ENCODE peak calls at places on chromosomes 11 and 22, in nine cellular contexts. One of them, this sample, is unnamed.

GRCh38 chr11:2202900-2203439 is 31.4 kb upstream of the TH start:
- DNase-seq in AG08395: no peak
- DNase-seq in NCI-H1105: no peak
- DNase-seq in DMS 273 treated with DMSO at 0.1 percent for 48 hours: no peak
- DNase-seq in stimulated activated CD4-positive, alpha-beta T cell treated with anti-CD3 and anti-CD28 coated beads, Interleukin-4, amount 100 ng/mL, for 1 hour: no peak
- DNase-seq in globus pallidus: no peak
- DNase-seq in right lobe of liver: no peak
- DNase-seq in activated CD4-positive, alpha-beta T cell treated with anti-CD3 and anti-CD28 coated beads for 24 hours: no peak
- DNase-seq in head of caudate nucleus: no peak
- DNase-seq in this sample: no peak

GRCh38 chr22:41939981-41940852 is 6.7 kb downstream of the CENPM start:
- DNase-seq in NCI-H1105: no peak
- DNase-seq in AG08395: no peak
- DNase-seq in activated CD4-positive, alpha-beta T cell treated with anti-CD3 and anti-CD28 coated beads for 24 hours: peak
- DNase-seq in head of caudate nucleus: no peak
- DNase-seq in DMS 273 treated with DMSO at 0.1 percent for 48 hours: no peak
- DNase-seq in globus pallidus: peak
- DNase-seq in stimulated activated CD4-positive, alpha-beta T cell treated with anti-CD3 and anti-CD28 coated beads, Interleukin-4, amount 100 ng/mL, for 1 hour: peak
- DNase-seq in right lobe of liver: no peak
- DNase-seq in this sample: peak

GRCh38 chr11:95788921-95789505 is 569 bp downstream of the FAM76B start:
- DNase-seq in activated CD4-positive, alpha-beta T cell treated with anti-CD3 and anti-CD28 coated beads for 24 hours: peak
- DNase-seq in stimulated activated CD4-positive, alpha-beta T cell treated with anti-CD3 and anti-CD28 coated beads, Interleukin-4, amount 100 ng/mL, for 1 hour: peak
- DNase-seq in DMS 273 treated with DMSO at 0.1 percent for 48 hours: no peak
- DNase-seq in globus pallidus: peak
- DNase-seq in head of caudate nucleus: peak
- DNase-seq in right lobe of liver: no peak
- DNase-seq in AG08395: peak
- DNase-seq in NCI-H1105: peak
- DNase-seq in this sample: peak

GRCh38 chr11:89441606-89442005 is 49.6 kb downstream of the NOX4 start:
- DNase-seq in stimulated activated CD4-positive, alpha-beta T cell treated with anti-CD3 and anti-CD28 coated beads, Interleukin-4, amount 100 ng/mL, for 1 hour: no peak
- DNase-seq in head of caudate nucleus: no peak
- DNase-seq in NCI-H1105: no peak
- DNase-seq in activated CD4-positive, alpha-beta T cell treated with anti-CD3 and anti-CD28 coated beads for 24 hours: no peak
- DNase-seq in globus pallidus: no peak
- DNase-seq in AG08395: no peak
- DNase-seq in right lobe of liver: no peak
- DNase-seq in DMS 273 treated with DMSO at 0.1 percent for 48 hours: no peak
- DNase-seq in this sample: no peak

GRCh38 chr11:27385245-27385644 is 22.2 kb upstream of the CCDC34 start:
- DNase-seq in head of caudate nucleus: no peak
- DNase-seq in globus pallidus: no peak
- DNase-seq in stimulated activated CD4-positive, alpha-beta T cell treated with anti-CD3 and anti-CD28 coated beads, Interleukin-4, amount 100 ng/mL, for 1 hour: no peak
- DNase-seq in AG08395: peak
- DNase-seq in DMS 273 treated with DMSO at 0.1 percent for 48 hours: peak
- DNase-seq in right lobe of liver: no peak
- DNase-seq in NCI-H1105: no peak
- DNase-seq in activated CD4-positive, alpha-beta T cell treated with anti-CD3 and anti-CD28 coated beads for 24 hours: no peak
- DNase-seq in this sample: no peak

GRCh38 chr11:23765862-23766261 is 731.0 kb upstream of the LUZP2 start:
- DNase-seq in DMS 273 treated with DMSO at 0.1 percent for 48 hours: no peak
- DNase-seq in activated CD4-positive, alpha-beta T cell treated with anti-CD3 and anti-CD28 coated beads for 24 hours: no peak
- DNase-seq in NCI-H1105: no peak
- DNase-seq in head of caudate nucleus: no peak
- DNase-seq in globus pallidus: no peak
- DNase-seq in right lobe of liver: no peak
- DNase-seq in AG08395: peak
- DNase-seq in stimulated activated CD4-positive, alpha-beta T cell treated with anti-CD3 and anti-CD28 coated beads, Interleukin-4, amount 100 ng/mL, for 1 hour: no peak
- DNase-seq in this sample: no peak

GRCh38 chr11:79363861-79364378 is 76.9 kb downstream of the TENM4 start:
- DNase-seq in globus pallidus: no peak
- DNase-seq in DMS 273 treated with DMSO at 0.1 percent for 48 hours: no peak
- DNase-seq in right lobe of liver: no peak
- DNase-seq in activated CD4-positive, alpha-beta T cell treated with anti-CD3 and anti-CD28 coated beads for 24 hours: no peak
- DNase-seq in stimulated activated CD4-positive, alpha-beta T cell treated with anti-CD3 and anti-CD28 coated beads, Interleukin-4, amount 100 ng/mL, for 1 hour: no peak
- DNase-seq in head of caudate nucleus: no peak
- DNase-seq in NCI-H1105: no peak
- DNase-seq in AG08395: no peak
- DNase-seq in this sample: no peak

GRCh38 chr11:67410369-67410831 is 5.1 kb upstream of the CARNS1 start:
- DNase-seq in activated CD4-positive, alpha-beta T cell treated with anti-CD3 and anti-CD28 coated beads for 24 hours: no peak
- DNase-seq in head of caudate nucleus: peak
- DNase-seq in AG08395: no peak
- DNase-seq in stimulated activated CD4-positive, alpha-beta T cell treated with anti-CD3 and anti-CD28 coated beads, Interleukin-4, amount 100 ng/mL, for 1 hour: no peak
- DNase-seq in DMS 273 treated with DMSO at 0.1 percent for 48 hours: no peak
- DNase-seq in NCI-H1105: no peak
- DNase-seq in right lobe of liver: no peak
- DNase-seq in globus pallidus: peak
- DNase-seq in this sample: no peak

GRCh38 chr11:1531418-1531817 is 40.7 kb downstream of the DUSP8 start:
- DNase-seq in right lobe of liver: no peak
- DNase-seq in activated CD4-positive, alpha-beta T cell treated with anti-CD3 and anti-CD28 coated beads for 24 hours: no peak
- DNase-seq in globus pallidus: no peak
- DNase-seq in NCI-H1105: no peak
- DNase-seq in stimulated activated CD4-positive, alpha-beta T cell treated with anti-CD3 and anti-CD28 coated beads, Interleukin-4, amount 100 ng/mL, for 1 hour: no peak
- DNase-seq in head of caudate nucleus: peak
- DNase-seq in DMS 273 treated with DMSO at 0.1 percent for 48 hours: no peak
- DNase-seq in AG08395: no peak
- DNase-seq in this sample: no peak

GRCh38 chr11:32891657-32892354 is 805 bp upstream of the QSER1 start:
- DNase-seq in DMS 273 treated with DMSO at 0.1 percent for 48 hours: no peak
- DNase-seq in globus pallidus: no peak
- DNase-seq in AG08395: peak
- DNase-seq in stimulated activated CD4-positive, alpha-beta T cell treated with anti-CD3 and anti-CD28 coated beads, Interleukin-4, amount 100 ng/mL, for 1 hour: no peak
- DNase-seq in NCI-H1105: peak
- DNase-seq in head of caudate nucleus: no peak
- DNase-seq in activated CD4-positive, alpha-beta T cell treated with anti-CD3 and anti-CD28 coated beads for 24 hours: no peak
- DNase-seq in right lobe of liver: no peak
- DNase-seq in this sample: no peak

GRCh38 chr22:45318168-45318557 is 8.4 kb downstream of the FAM118A start:
- DNase-seq in DMS 273 treated with DMSO at 0.1 percent for 48 hours: peak
- DNase-seq in right lobe of liver: peak
- DNase-seq in head of caudate nucleus: peak
- DNase-seq in AG08395: peak
- DNase-seq in stimulated activated CD4-positive, alpha-beta T cell treated with anti-CD3 and anti-CD28 coated beads, Interleukin-4, amount 100 ng/mL, for 1 hour: peak
- DNase-seq in activated CD4-positive, alpha-beta T cell treated with anti-CD3 and anti-CD28 coated beads for 24 hours: peak
- DNase-seq in NCI-H1105: peak
- DNase-seq in globus pallidus: peak
- DNase-seq in this sample: no peak

GRCh38 chr11:118238397-118238796 is 13.6 kb upstream of the JAML start:
- DNase-seq in right lobe of liver: no peak
- DNase-seq in activated CD4-positive, alpha-beta T cell treated with anti-CD3 and anti-CD28 coated beads for 24 hours: no peak
- DNase-seq in globus pallidus: no peak
- DNase-seq in DMS 273 treated with DMSO at 0.1 percent for 48 hours: no peak
- DNase-seq in head of caudate nucleus: no peak
- DNase-seq in stimulated activated CD4-positive, alpha-beta T cell treated with anti-CD3 and anti-CD28 coated beads, Interleukin-4, amount 100 ng/mL, for 1 hour: no peak
- DNase-seq in NCI-H1105: no peak
- DNase-seq in AG08395: no peak
- DNase-seq in this sample: no peak

GRCh38 chr11:114479331-114479730 is 40.1 kb downstream of the REXO2 start:
- DNase-seq in globus pallidus: no peak
- DNase-seq in activated CD4-positive, alpha-beta T cell treated with anti-CD3 and anti-CD28 coated beads for 24 hours: no peak
- DNase-seq in AG08395: no peak
- DNase-seq in head of caudate nucleus: no peak
- DNase-seq in NCI-H1105: no peak
- DNase-seq in DMS 273 treated with DMSO at 0.1 percent for 48 hours: no peak
- DNase-seq in right lobe of liver: no peak
- DNase-seq in stimulated activated CD4-positive, alpha-beta T cell treated with anti-CD3 and anti-CD28 coated beads, Interleukin-4, amount 100 ng/mL, for 1 hour: no peak
- DNase-seq in this sample: no peak

GRCh38 chr11:114163830-114164401 is 104.4 kb downstream of the ZBTB16 start:
- DNase-seq in activated CD4-positive, alpha-beta T cell treated with anti-CD3 and anti-CD28 coated beads for 24 hours: no peak
- DNase-seq in right lobe of liver: no peak
- DNase-seq in AG08395: no peak
- DNase-seq in DMS 273 treated with DMSO at 0.1 percent for 48 hours: no peak
- DNase-seq in NCI-H1105: no peak
- DNase-seq in head of caudate nucleus: peak
- DNase-seq in globus pallidus: peak
- DNase-seq in stimulated activated CD4-positive, alpha-beta T cell treated with anti-CD3 and anti-CD28 coated beads, Interleukin-4, amount 100 ng/mL, for 1 hour: no peak
- DNase-seq in this sample: peak